ENCODE peak calls at places on chromosomes 5 and 9, in six cellular contexts. M is CD8-positive, alpha-beta T cell; G is cardiac muscle cell; U is A673; Y is neuronal stem cell; J is NT2/D1. X is an unnamed sample. For H3K4me1, the result is how much of the 10 kb centered on the place peaks cover.

GRCh38 chr9:93815677-93816076 is 139.5 kb downstream of the BARX1 start:
- DNase-seq in M (no peak), G (no peak), U (no peak), Y (no peak), J (no peak), X (no peak)

GRCh38 chr9:129084087-129084486 is 3.2 kb downstream of the DOLPP1 start:
- DNase-seq in M (no peak), G (no peak), U (no peak), Y (no peak), J (no peak), X (no peak)

GRCh38 chr9:123544007-123544827 is 188.2 kb downstream of the CRB2 start:
- DNase-seq in M (no peak), G (peak), U (peak), Y (peak), J (peak), X (peak)

GRCh38 chr9:20253635-20254034 is 368.7 kb downstream of the MLLT3 start:
- DNase-seq in M (no peak), G (no peak), U (no peak), Y (no peak), J (no peak), X (no peak)

GRCh38 chr5:138649316-138649720 is 74.1 kb upstream of the HSPA9 start:
- DNase-seq in M (no peak), G (no peak), U (peak), Y (no peak), J (peak), X (no peak)

GRCh38 chr5:33891731-33892418 is at the start of gene ADAMTS12:
- DNase-seq in M (no peak), G (peak), U (no peak), Y (peak), J (peak), X (peak)

GRCh38 chr5:32767948-32768427 is 56.9 kb downstream of the NPR3 start:
- DNase-seq in M (no peak), G (peak), U (no peak), Y (no peak), J (no peak), X (peak)

GRCh38 chr5:119356384-119357188 is 767 bp downstream of the TNFAIP8 start:
- DNase-seq in M (no peak), G (peak), U (peak), Y (no peak), J (no peak), X (no peak)

GRCh38 chr5:96961053-96961452 is 25.2 kb downstream of the LNPEP start:
- DNase-seq in M (no peak), G (peak), U (peak), Y (no peak), J (no peak), X (no peak)

GRCh38 chr5:31470608-31471007 is 61.3 kb downstream of the DROSHA start:
- DNase-seq in M (no peak), G (peak), U (peak), Y (no peak), J (no peak), X (no peak)

GRCh38 chr5:140113699-140114263 is at the start of gene PURA:
- DNase-seq in M (peak), G (peak), U (peak), Y (peak), J (peak), X (peak)

GRCh38 chr9:1053848-1054365 is 3.8 kb downstream of the DMRT2 start:
- DNase-seq in M (no peak), G (no peak), U (no peak), Y (no peak), J (no peak), X (no peak)

DNA sequence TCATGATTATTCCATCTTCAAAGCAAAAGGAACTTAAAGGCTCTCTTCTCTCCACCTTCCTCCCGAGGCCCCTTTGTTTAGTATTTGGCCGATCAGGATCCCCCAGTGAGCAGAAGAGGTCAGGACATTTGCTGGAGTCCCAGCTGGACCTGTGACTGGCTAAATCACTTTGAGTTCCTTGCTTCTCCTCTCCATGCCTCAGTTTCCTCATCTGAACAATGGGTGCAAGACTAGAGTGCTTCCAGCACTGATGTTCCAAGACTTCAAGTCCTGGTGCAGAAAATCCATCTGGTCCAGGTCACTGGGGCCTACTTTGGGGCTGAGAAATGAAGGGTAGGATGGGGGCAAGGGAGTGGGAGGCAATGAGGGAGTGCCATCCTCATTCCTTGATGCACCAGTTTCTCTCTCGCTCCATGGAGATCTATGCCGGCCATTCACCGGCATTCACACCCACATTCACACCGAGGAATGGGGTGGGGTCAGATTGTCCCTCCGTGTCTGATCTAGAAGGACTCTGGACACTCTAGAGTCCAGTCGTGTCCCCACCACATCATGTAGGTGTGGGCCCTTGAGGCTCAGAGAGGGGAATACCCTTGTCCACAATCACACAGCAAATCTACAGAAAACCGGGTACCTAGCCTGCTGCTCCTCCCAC is 38.7 kb upstream of the IL17B start:
- DNase-seq in M (no peak), G (no peak), U (no peak), Y (no peak), J (no peak), X (no peak)
- H3K4me1 ChIP-seq in M (under half), G (half or more), U (under half), Y (under half), J (under half), X (half or more)

GRCh38 chr5:36632363-36632664 is 25.9 kb downstream of the SLC1A3 start:
- DNase-seq in M (no peak), G (no peak), U (no peak), Y (no peak), J (no peak), X (no peak)
- H3K4me1 ChIP-seq in M (under half), G (under half), U (under half), Y (under half), J (under half), X (under half)

GRCh38 chr5:132115375-132115774 is 41.8 kb downstream of the CSF2 start:
- DNase-seq in M (no peak), G (no peak), U (no peak), Y (no peak), J (no peak), X (no peak)
- H3K4me1 ChIP-seq in M (under half), G (under half), U (under half), Y (under half), J (under half), X (under half)

GRCh38 chr9:2341956-2342355 is 279.6 kb upstream of the VLDLR start:
- DNase-seq in M (no peak), G (no peak), U (no peak), Y (no peak), J (no peak), X (no peak)
- H3K4me1 ChIP-seq in M (under half), G (under half), U (under half), Y (under half), J (under half), X (under half)

GRCh38 chr9:70262948-70263347 is 4.2 kb downstream of the SMC5 start:
- DNase-seq in M (no peak), G (peak), U (no peak), Y (no peak), J (no peak), X (no peak)

GRCh38 chr9:70260606-70261005 is 1.8 kb downstream of the SMC5 start:
- DNase-seq in M (no peak), G (no peak), U (no peak), Y (no peak), J (no peak), X (no peak)

GRCh38 chr9:70262384-70262783 is 3.6 kb downstream of the SMC5 start:
- DNase-seq in M (no peak), G (no peak), U (no peak), Y (no peak), J (no peak), X (no peak)

GRCh38 chr9:70261131-70261870 is 2.5 kb downstream of the SMC5 start:
- DNase-seq in M (no peak), G (no peak), U (no peak), Y (no peak), J (no peak), X (no peak)

GRCh38 chr9:70263421-70263820 is 4.6 kb downstream of the SMC5 start:
- DNase-seq in M (no peak), G (peak), U (no peak), Y (no peak), J (no peak), X (no peak)
- H3K4me1 ChIP-seq in M (under half), G (under half), U (under half), Y (under half), J (under half), X (under half)

X was measured in hepatocyte.